ENCODE peak calls at places on chromosome 5, in seven cellular contexts. One of them, this sample, is unnamed.

GRCh38 chr5:32044904-32045303 is 129.2 kb downstream of the GOLPH3 start:
- DNase-seq in GM12878: no peak
- DNase-seq in IMR-90: peak; percentile 42
- DNase-seq in HCT116: no peak
- DNase-seq in H1: no peak
- DNase-seq in K562: no peak
- DNase-seq in HepG2: no peak
- DNase-seq in this sample: no peak

GRCh38 chr5:172453206-172453985 is 929 bp downstream of the SH3PXD2B start:
- DNase-seq in GM12878: no peak
- DNase-seq in IMR-90: peak; percentile 74
- DNase-seq in HCT116: peak; percentile 24
- DNase-seq in H1: peak; percentile 72
- DNase-seq in K562: peak; percentile 30
- DNase-seq in HepG2: peak; percentile 49
- DNase-seq in this sample: peak; percentile 36

GRCh38 chr5:152532714-152533113 is 127.6 kb upstream of the NMUR2 start:
- DNase-seq in GM12878: peak; percentile 15
- DNase-seq in IMR-90: peak; percentile 56
- DNase-seq in HCT116: peak; percentile 42
- DNase-seq in H1: no peak
- DNase-seq in K562: no peak
- DNase-seq in HepG2: peak; percentile 33
- DNase-seq in this sample: peak; percentile 47

GRCh38 chr5:75839547-75839946 is 122.3 kb upstream of the POC5 start:
- DNase-seq in GM12878: no peak
- DNase-seq in IMR-90: no peak
- DNase-seq in HCT116: no peak
- DNase-seq in H1: no peak
- DNase-seq in K562: no peak
- DNase-seq in HepG2: no peak
- DNase-seq in this sample: no peak

GRCh38 chr5:40483316-40483715 is 196.4 kb upstream of the PTGER4 start:
- DNase-seq in GM12878: no peak
- DNase-seq in IMR-90: no peak
- DNase-seq in HCT116: no peak
- DNase-seq in H1: no peak
- DNase-seq in K562: no peak
- DNase-seq in HepG2: no peak
- DNase-seq in this sample: no peak

GRCh38 chr5:73095564-73096238 is 24.7 kb upstream of the TMEM171 start:
- DNase-seq in GM12878: no peak
- DNase-seq in IMR-90: no peak
- DNase-seq in HCT116: no peak
- DNase-seq in H1: no peak
- DNase-seq in K562: no peak
- DNase-seq in HepG2: no peak
- DNase-seq in this sample: no peak

GRCh38 chr5:78972654-78973428 is 12.3 kb downstream of the ARSB start:
- DNase-seq in GM12878: no peak
- DNase-seq in IMR-90: peak; percentile 67
- DNase-seq in HCT116: no peak
- DNase-seq in H1: no peak
- DNase-seq in K562: no peak
- DNase-seq in HepG2: no peak
- DNase-seq in this sample: peak; percentile 99

GRCh38 chr5:109649371-109649770 is 40.4 kb upstream of the MAN2A1 start:
- DNase-seq in GM12878: no peak
- DNase-seq in IMR-90: no peak
- DNase-seq in HCT116: no peak
- DNase-seq in H1: no peak
- DNase-seq in K562: no peak
- DNase-seq in HepG2: no peak
- DNase-seq in this sample: no peak

GRCh38 chr5:74212336-74212735 is 428.2 kb downstream of the ENC1 start:
- DNase-seq in GM12878: no peak
- DNase-seq in IMR-90: peak; percentile 30
- DNase-seq in HCT116: peak; percentile 26
- DNase-seq in H1: peak; percentile 57
- DNase-seq in K562: peak; percentile 24
- DNase-seq in HepG2: peak; percentile 39
- DNase-seq in this sample: peak; percentile 49

GRCh38 chr5:96720408-96720807 is 58.2 kb downstream of the CAST start:
- DNase-seq in GM12878: no peak
- DNase-seq in IMR-90: no peak
- DNase-seq in HCT116: no peak
- DNase-seq in H1: no peak
- DNase-seq in K562: no peak
- DNase-seq in HepG2: no peak
- DNase-seq in this sample: no peak

DNA sequence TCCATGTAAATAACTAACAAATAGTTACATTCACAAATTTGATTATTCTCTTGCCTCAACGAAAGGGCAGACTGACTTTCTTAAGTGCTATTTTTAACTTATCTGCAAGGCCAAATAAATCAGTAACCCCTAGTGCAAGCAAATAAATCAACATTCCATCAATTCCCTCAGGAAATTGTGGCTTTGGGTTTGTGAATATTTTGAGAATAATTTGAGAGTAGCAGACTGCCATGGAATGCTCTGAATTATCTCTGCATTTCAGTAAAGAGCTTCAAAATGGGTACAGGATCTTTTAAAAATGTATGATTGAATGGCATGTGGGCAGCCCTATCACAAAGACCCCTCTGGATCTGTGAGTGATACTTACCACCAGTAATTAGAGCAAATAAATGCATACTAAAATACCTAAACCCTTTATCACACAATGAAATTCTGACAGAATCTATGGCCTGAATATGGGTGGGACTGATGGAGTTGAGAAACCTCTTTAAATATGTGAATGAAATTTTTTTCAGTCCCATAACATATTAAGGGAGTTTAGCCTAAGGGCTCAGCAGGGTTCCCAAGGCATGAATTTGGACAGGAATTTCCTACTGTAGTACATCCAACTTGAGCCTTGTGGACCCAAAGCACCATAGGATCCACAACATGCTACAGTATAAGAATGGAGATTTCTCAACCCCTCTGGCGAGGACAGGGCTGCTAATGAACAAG is 92.5 kb upstream of the ITGA2 start:
- DNase-seq in GM12878: no peak
- DNase-seq in IMR-90: no peak
- DNase-seq in HCT116: no peak
- DNase-seq in H1: no peak
- DNase-seq in K562: no peak
- DNase-seq in HepG2: no peak
- DNase-seq in this sample: no peak
- TF ChIP-seq POLR2A in GM12878: no peak
- TF ChIP-seq POLR2A in IMR-90: no peak
- TF ChIP-seq POLR2A in HCT116: no peak
- TF ChIP-seq POLR2A in H1: no peak
- TF ChIP-seq POLR2A in K562: no peak
- TF ChIP-seq POLR2A in HepG2: no peak
- TF ChIP-seq POLR2A in this sample: no peak

GRCh38 chr5:2899311-2899710 is 147.8 kb upstream of the IRX2 start:
- DNase-seq in GM12878: no peak
- DNase-seq in IMR-90: no peak
- DNase-seq in HCT116: no peak
- DNase-seq in H1: peak; percentile 35
- DNase-seq in K562: no peak
- DNase-seq in HepG2: no peak
- DNase-seq in this sample: no peak
- H3K9ac ChIP-seq in GM12878: no peak overlapping the region
- H3K9ac ChIP-seq in IMR-90: no peak overlapping the region
- H3K9ac ChIP-seq in HCT116: no peak overlapping the region
- H3K9ac ChIP-seq in H1: no peak overlapping the region
- H3K9ac ChIP-seq in K562: no peak overlapping the region
- H3K9ac ChIP-seq in HepG2: no peak overlapping the region
- H3K9ac ChIP-seq in this sample: no peak overlapping the region

GRCh38 chr5:16518606-16519005 is 53.0 kb upstream of the ZNF622 start:
- DNase-seq in GM12878: no peak
- DNase-seq in IMR-90: no peak
- DNase-seq in HCT116: no peak
- DNase-seq in H1: no peak
- DNase-seq in K562: no peak
- DNase-seq in HepG2: no peak
- DNase-seq in this sample: no peak
- TF ChIP-seq POLR2A in GM12878: no peak
- TF ChIP-seq POLR2A in IMR-90: no peak
- TF ChIP-seq POLR2A in HCT116: no peak
- TF ChIP-seq POLR2A in H1: no peak
- TF ChIP-seq POLR2A in K562: no peak
- TF ChIP-seq POLR2A in HepG2: no peak
- TF ChIP-seq POLR2A in this sample: no peak

DNA sequence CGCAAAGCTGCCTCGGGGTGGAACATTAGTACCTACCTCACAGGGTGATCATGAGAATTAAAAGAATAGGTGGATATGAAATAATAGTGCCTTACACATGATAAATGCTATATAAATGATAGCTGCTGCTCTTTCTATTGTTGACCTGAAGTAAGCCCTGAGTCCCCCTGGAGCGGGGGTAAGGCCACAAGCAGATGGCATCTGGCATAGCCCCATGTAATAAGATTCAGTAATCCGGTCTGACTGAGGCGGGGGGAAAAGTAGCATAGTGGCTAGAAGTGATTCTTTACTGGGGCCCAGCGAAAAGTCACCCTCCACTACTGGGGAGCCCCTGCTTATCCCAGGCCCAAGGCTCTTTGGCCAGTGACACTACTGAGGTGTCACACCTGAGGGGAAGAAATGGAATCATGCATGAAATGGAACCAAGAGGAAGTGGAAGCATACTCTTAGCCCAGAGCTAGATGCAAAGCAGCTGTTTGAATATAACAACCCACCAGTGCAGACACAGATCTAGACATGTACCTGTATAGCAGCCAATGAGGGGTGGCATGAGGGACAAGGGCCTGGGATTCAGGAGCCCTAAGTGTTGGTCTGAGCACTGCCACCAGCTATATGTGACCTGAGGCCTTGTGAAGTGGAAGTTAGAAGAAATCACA is 16.1 kb upstream of the FGFR4 start:
- DNase-seq in GM12878: peak; percentile 2
- DNase-seq in IMR-90: no peak
- DNase-seq in HCT116: no peak
- DNase-seq in H1: no peak
- DNase-seq in K562: no peak
- DNase-seq in HepG2: no peak
- DNase-seq in this sample: no peak
- H3K9ac ChIP-seq in GM12878: no peak overlapping the region
- H3K9ac ChIP-seq in IMR-90: no peak overlapping the region
- H3K9ac ChIP-seq in HCT116: no peak overlapping the region
- H3K9ac ChIP-seq in H1: no peak overlapping the region
- H3K9ac ChIP-seq in K562: no peak overlapping the region
- H3K9ac ChIP-seq in HepG2: no peak overlapping the region
- H3K9ac ChIP-seq in this sample: no peak overlapping the region

DNA sequence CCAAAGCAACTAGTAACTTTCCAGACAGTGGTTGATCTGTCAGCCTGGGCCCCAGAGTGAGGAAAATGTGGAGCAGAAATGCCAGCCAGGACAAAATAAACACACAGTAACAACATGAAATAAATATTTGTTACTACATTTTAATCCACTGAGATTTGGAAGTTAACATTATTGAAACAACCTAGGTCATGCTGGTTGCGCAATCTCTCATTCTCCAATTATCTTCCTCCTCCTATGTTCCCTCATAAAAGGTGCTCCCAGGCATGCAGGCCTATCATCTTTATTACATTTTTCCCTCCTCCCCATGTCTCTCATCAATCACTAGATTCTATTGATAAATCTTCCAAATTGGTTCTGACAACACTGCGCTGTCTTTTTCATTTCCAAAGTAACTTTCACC is 363.1 kb downstream of the HINT1 start:
- DNase-seq in GM12878: no peak
- DNase-seq in IMR-90: no peak
- DNase-seq in HCT116: no peak
- DNase-seq in H1: no peak
- DNase-seq in K562: no peak
- DNase-seq in HepG2: no peak
- DNase-seq in this sample: no peak
- TF ChIP-seq POLR2A in GM12878: no peak
- TF ChIP-seq POLR2A in IMR-90: no peak
- TF ChIP-seq POLR2A in HCT116: no peak
- TF ChIP-seq POLR2A in H1: no peak
- TF ChIP-seq POLR2A in K562: no peak
- TF ChIP-seq POLR2A in HepG2: no peak
- TF ChIP-seq POLR2A in this sample: no peak

GRCh38 chr5:132421442-132421841 is 51.9 kb downstream of the SLC22A5 start:
- DNase-seq in GM12878: no peak
- DNase-seq in IMR-90: no peak
- DNase-seq in HCT116: no peak
- DNase-seq in H1: no peak
- DNase-seq in K562: no peak
- DNase-seq in HepG2: no peak
- DNase-seq in this sample: no peak

GRCh38 chr5:132418876-132419275 is 49.4 kb downstream of the SLC22A5 start:
- DNase-seq in GM12878: no peak
- DNase-seq in IMR-90: no peak
- DNase-seq in HCT116: no peak
- DNase-seq in H1: no peak
- DNase-seq in K562: no peak
- DNase-seq in HepG2: no peak
- DNase-seq in this sample: no peak

GRCh38 chr5:132419517-132420468 is 50.3 kb downstream of the SLC22A5 start:
- DNase-seq in GM12878: no peak
- DNase-seq in IMR-90: peak; percentile 72
- DNase-seq in HCT116: peak; percentile 56
- DNase-seq in H1: peak; percentile 84
- DNase-seq in K562: peak; percentile 87
- DNase-seq in HepG2: peak; percentile 54
- DNase-seq in this sample: peak; percentile 90

GRCh38 chr5:132422720-132423442 is 53.4 kb downstream of the SLC22A5 start:
- DNase-seq in GM12878: no peak
- DNase-seq in IMR-90: peak; percentile 56
- DNase-seq in HCT116: no peak
- DNase-seq in H1: no peak
- DNase-seq in K562: peak; percentile 88
- DNase-seq in HepG2: peak; percentile 81
- DNase-seq in this sample: peak; percentile 45

DNA sequence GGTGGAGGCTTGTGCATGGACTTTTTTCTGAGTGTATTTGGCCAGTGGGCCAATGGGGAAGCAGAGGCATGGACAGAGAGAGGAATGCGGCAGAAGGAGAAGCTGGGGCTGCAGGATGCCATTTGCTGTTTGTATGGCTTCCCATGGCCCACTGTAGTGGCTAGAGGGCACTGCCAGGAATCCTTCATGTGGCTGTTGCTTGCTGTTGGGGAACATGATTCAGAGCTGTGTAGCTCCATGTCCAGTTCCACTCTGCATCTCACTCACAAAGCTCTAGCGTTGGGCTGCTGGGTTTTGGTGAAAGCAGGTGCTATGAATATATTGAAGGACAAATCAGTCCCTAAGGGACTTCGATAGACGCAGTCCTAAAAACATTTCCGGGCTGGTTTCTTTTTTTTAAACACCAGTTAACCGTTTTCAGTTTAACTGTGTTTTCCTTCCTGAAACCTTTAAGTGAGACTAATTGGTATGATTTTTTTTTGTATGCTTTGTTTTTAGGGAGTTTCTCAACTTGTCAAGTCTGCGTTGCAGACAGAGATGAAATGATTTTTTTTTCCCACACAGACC is 51.3 kb downstream of the SLC22A5 start:
- DNase-seq in GM12878: peak; percentile 95
- DNase-seq in IMR-90: no peak
- DNase-seq in HCT116: no peak
- DNase-seq in H1: no peak
- DNase-seq in K562: no peak
- DNase-seq in HepG2: no peak
- DNase-seq in this sample: peak; percentile 56
- H3K9ac ChIP-seq in GM12878: peak overlapping the region; percentile 75
- H3K9ac ChIP-seq in IMR-90: no peak overlapping the region
- H3K9ac ChIP-seq in HCT116: no peak overlapping the region
- H3K9ac ChIP-seq in H1: no peak overlapping the region
- H3K9ac ChIP-seq in K562: no peak overlapping the region
- H3K9ac ChIP-seq in HepG2: no peak overlapping the region
- H3K9ac ChIP-seq in this sample: no peak overlapping the region

GRCh38 chr5:141807732-141808131 is 70.5 kb downstream of the PCDH1 start:
- DNase-seq in GM12878: no peak
- DNase-seq in IMR-90: no peak
- DNase-seq in HCT116: no peak
- DNase-seq in H1: no peak
- DNase-seq in K562: no peak
- DNase-seq in HepG2: no peak
- DNase-seq in this sample: no peak
- TF ChIP-seq POLR2A in GM12878: no peak
- TF ChIP-seq POLR2A in IMR-90: no peak
- TF ChIP-seq POLR2A in HCT116: no peak
- TF ChIP-seq POLR2A in H1: no peak
- TF ChIP-seq POLR2A in K562: no peak
- TF ChIP-seq POLR2A in HepG2: no peak
- TF ChIP-seq POLR2A in this sample: no peak

This sample was measured in endothelial cell of umbilical vein.